ENCODE peak calls at places on chromosome 6, in four cellular contexts. One of them, this sample, is unnamed.

GRCh38 chr6:167951781-167952511 is 45.5 kb upstream of the KIF25 start:
- DNase-seq in H1: no peak
- DNase-seq in HCT116: no peak
- DNase-seq in HepG2: no peak
- DNase-seq in this sample: no peak

GRCh38 chr6:87675004-87675681 is 26.9 kb downstream of the AKIRIN2 start:
- DNase-seq in H1: no peak
- DNase-seq in HCT116: no peak
- DNase-seq in HepG2: no peak
- DNase-seq in this sample: no peak

GRCh38 chr6:106204961-106205360 is 118.8 kb downstream of the PRDM1 start:
- DNase-seq in H1: no peak
- DNase-seq in HCT116: no peak
- DNase-seq in HepG2: no peak
- DNase-seq in this sample: no peak

GRCh38 chr6:156790711-156791110 is 13.5 kb downstream of the ARID1B start:
- DNase-seq in H1: no peak
- DNase-seq in HCT116: no peak
- DNase-seq in HepG2: no peak
- DNase-seq in this sample: no peak

GRCh38 chr6:26233608-26234420 is 131.2 kb upstream of the BTN3A2 start:
- DNase-seq in H1: no peak
- DNase-seq in HCT116: no peak
- DNase-seq in HepG2: no peak
- DNase-seq in this sample: peak; percentile 65

GRCh38 chr6:2980465-2980855 is 9.1 kb upstream of the SERPINB6 start:
- DNase-seq in H1: no peak
- DNase-seq in HCT116: no peak
- DNase-seq in HepG2: no peak
- DNase-seq in this sample: no peak

GRCh38 chr6:124858564-124858963 is 103.7 kb upstream of the RNF217 start:
- DNase-seq in H1: no peak
- DNase-seq in HCT116: no peak
- DNase-seq in HepG2: no peak
- DNase-seq in this sample: no peak

GRCh38 chr6:73898599-73898998 is 202.6 kb downstream of the CD109 start:
- DNase-seq in H1: no peak
- DNase-seq in HCT116: no peak
- DNase-seq in HepG2: no peak
- DNase-seq in this sample: no peak

GRCh38 chr6:46053034-46053933 is 37.6 kb upstream of the CLIC5 start:
- DNase-seq in H1: no peak
- DNase-seq in HCT116: no peak
- DNase-seq in HepG2: no peak
- DNase-seq in this sample: no peak

GRCh38 chr6:160973856-160974255 is 17.7 kb upstream of the MAP3K4 start:
- DNase-seq in H1: no peak
- DNase-seq in HCT116: no peak
- DNase-seq in HepG2: no peak
- DNase-seq in this sample: no peak

GRCh38 chr6:161023316-161023715 is 31.7 kb downstream of the MAP3K4 start:
- DNase-seq in H1: no peak
- DNase-seq in HCT116: no peak
- DNase-seq in HepG2: no peak
- DNase-seq in this sample: no peak

GRCh38 chr6:160791459-160791858 is 89.4 kb downstream of the PLG start:
- DNase-seq in H1: no peak
- DNase-seq in HCT116: peak; percentile 35
- DNase-seq in HepG2: no peak
- DNase-seq in this sample: no peak

GRCh38 chr6:135983720-135984343 is 132.3 kb downstream of the PDE7B start:
- DNase-seq in H1: no peak
- DNase-seq in HCT116: no peak
- DNase-seq in HepG2: no peak
- DNase-seq in this sample: no peak

GRCh38 chr6:48041894-48042293 is 69.1 kb downstream of the PTCHD4 start:
- DNase-seq in H1: no peak
- DNase-seq in HCT116: no peak
- DNase-seq in HepG2: peak; percentile 40
- DNase-seq in this sample: no peak

GRCh38 chr6:78999737-79000136 is 78.3 kb downstream of the PHIP start:
- DNase-seq in H1: no peak
- DNase-seq in HCT116: no peak
- DNase-seq in HepG2: no peak
- DNase-seq in this sample: no peak

GRCh38 chr6:14035448-14035847 is 82.1 kb upstream of the CD83 start:
- DNase-seq in H1: no peak
- DNase-seq in HCT116: no peak
- DNase-seq in HepG2: no peak
- DNase-seq in this sample: no peak

GRCh38 chr6:107822154-107823046 is 1.7 kb downstream of the SCML4 start:
- DNase-seq in H1: no peak
- DNase-seq in HCT116: no peak
- DNase-seq in HepG2: no peak
- DNase-seq in this sample: no peak

GRCh38 chr6:133341607-133342158 is 100.5 kb downstream of the EYA4 start:
- DNase-seq in H1: no peak
- DNase-seq in HCT116: no peak
- DNase-seq in HepG2: peak; percentile 66
- DNase-seq in this sample: no peak

GRCh38 chr6:159117031-159117430 is 52.2 kb upstream of the FNDC1 start:
- DNase-seq in H1: no peak
- DNase-seq in HCT116: no peak
- DNase-seq in HepG2: no peak
- DNase-seq in this sample: no peak

GRCh38 chr6:170462366-170463020 is 90.6 kb downstream of the PSMB1 start:
- DNase-seq in H1: no peak
- DNase-seq in HCT116: no peak
- DNase-seq in HepG2: no peak
- DNase-seq in this sample: no peak

GRCh38 chr6:138417493-138418117 is 13.6 kb downstream of the HEBP2 start:
- DNase-seq in H1: no peak
- DNase-seq in HCT116: no peak
- DNase-seq in HepG2: no peak
- DNase-seq in this sample: no peak

DNA sequence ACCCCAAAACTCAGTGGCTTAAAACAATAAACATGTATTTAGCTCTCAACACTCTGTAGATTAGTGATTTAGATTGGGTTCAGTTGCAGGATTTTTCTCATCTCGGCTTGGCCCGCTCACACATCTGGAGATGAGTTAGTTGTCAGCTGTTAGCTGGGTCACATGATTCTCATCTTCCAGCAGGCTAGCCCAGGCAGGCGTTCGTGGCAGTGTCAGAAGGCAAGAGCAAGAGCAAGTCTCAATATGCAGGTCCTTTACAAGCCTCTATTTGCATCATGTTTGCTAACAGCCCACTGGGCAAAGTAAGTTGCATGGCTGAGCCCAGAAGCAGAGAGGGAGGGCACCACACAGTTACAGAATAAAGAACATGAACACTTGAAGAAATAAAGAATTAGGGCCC is 83.6 kb upstream of the MYLIP start:
- DNase-seq in H1: no peak
- DNase-seq in HCT116: no peak
- DNase-seq in HepG2: no peak
- DNase-seq in this sample: peak; percentile 68
- TF ChIP-seq FOSL1 in H1: no peak
- TF ChIP-seq FOSL1 in HCT116: no peak
- TF ChIP-seq FOSL1 in HepG2: no peak
- TF ChIP-seq FOSL1 in this sample: no peak

GRCh38 chr6:110776413-110776812 is 38.9 kb downstream of the CDK19 start:
- DNase-seq in H1: no peak
- DNase-seq in HCT116: no peak
- DNase-seq in HepG2: no peak
- DNase-seq in this sample: no peak
- TF ChIP-seq FOSL1 in H1: no peak
- TF ChIP-seq FOSL1 in HCT116: no peak
- TF ChIP-seq FOSL1 in HepG2: no peak
- TF ChIP-seq FOSL1 in this sample: no peak

GRCh38 chr6:31010393-31011060 is at the start of gene MUC22:
- DNase-seq in H1: no peak
- DNase-seq in HCT116: no peak
- DNase-seq in HepG2: no peak
- DNase-seq in this sample: no peak
- TF ChIP-seq FOSL1 in H1: no peak
- TF ChIP-seq FOSL1 in HCT116: no peak
- TF ChIP-seq FOSL1 in HepG2: no peak
- TF ChIP-seq FOSL1 in this sample: no peak

GRCh38 chr6:99522531-99522930 is 7.3 kb upstream of the USP45 start:
- DNase-seq in H1: no peak
- DNase-seq in HCT116: no peak
- DNase-seq in HepG2: peak; percentile 72
- DNase-seq in this sample: no peak

GRCh38 chr6:99520855-99521556 is 5.8 kb upstream of the USP45 start:
- DNase-seq in H1: peak; percentile 88
- DNase-seq in HCT116: peak; percentile 61
- DNase-seq in HepG2: peak; percentile 74
- DNase-seq in this sample: peak; percentile 76

GRCh38 chr6:99519446-99519845 is 4.2 kb upstream of the USP45 start:
- DNase-seq in H1: no peak
- DNase-seq in HCT116: no peak
- DNase-seq in HepG2: no peak
- DNase-seq in this sample: no peak

DNA sequence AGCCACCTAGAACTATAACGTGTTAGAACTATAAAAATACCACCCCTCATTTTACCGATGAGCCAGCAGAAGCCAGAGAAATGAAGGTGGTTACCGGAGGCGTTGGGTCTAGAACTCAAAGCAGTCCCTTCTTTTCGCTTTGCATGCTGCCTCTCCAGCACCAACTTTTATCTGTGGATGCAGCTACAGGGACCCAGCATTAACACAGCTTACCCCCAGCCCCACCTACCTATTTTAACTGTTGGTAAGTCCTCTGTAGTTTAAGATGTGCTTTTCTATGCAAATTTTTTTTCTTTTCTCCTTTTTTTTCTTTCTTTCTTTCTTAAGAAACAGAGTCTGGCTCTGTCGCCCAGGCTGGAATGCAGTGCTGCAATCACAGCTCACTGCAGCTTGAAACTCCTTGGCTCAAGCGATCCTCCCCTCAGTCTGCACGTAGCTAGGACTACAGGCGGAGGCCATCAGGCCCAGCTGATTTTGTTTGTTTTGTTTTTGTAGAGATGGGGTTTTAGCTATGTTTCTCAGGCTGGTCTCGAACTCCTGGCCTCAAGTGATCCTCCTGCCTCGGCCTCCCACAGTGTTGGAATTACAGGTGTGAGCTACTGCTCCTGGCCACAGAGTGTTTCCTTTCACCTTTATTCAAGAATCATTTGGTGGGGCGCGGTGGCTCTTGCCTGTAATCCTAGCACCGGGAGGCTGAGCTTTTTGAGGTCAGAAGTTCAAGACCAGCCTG is 6.5 kb upstream of the USP45 start:
- DNase-seq in H1: no peak
- DNase-seq in HCT116: no peak
- DNase-seq in HepG2: peak; percentile 6
- DNase-seq in this sample: no peak
- TF ChIP-seq FOSL1 in H1: no peak
- TF ChIP-seq FOSL1 in HCT116: no peak
- TF ChIP-seq FOSL1 in HepG2: no peak
- TF ChIP-seq FOSL1 in this sample: no peak

GRCh38 chr6:144543006-144543871 is 258.1 kb downstream of the UTRN start:
- DNase-seq in H1: no peak
- DNase-seq in HCT116: peak; percentile 32
- DNase-seq in HepG2: no peak
- DNase-seq in this sample: no peak
- TF ChIP-seq FOSL1 in H1: no peak
- TF ChIP-seq FOSL1 in HCT116: peak; percentile 55
- TF ChIP-seq FOSL1 in HepG2: no peak
- TF ChIP-seq FOSL1 in this sample: peak; percentile 98

GRCh38 chr6:100099189-100100074 is 105.4 kb upstream of the MCHR2 start:
- DNase-seq in H1: no peak
- DNase-seq in HCT116: peak; percentile 16
- DNase-seq in HepG2: peak; percentile 27
- DNase-seq in this sample: no peak
- TF ChIP-seq FOSL1 in H1: no peak
- TF ChIP-seq FOSL1 in HCT116: no peak
- TF ChIP-seq FOSL1 in HepG2: no peak
- TF ChIP-seq FOSL1 in this sample: no peak

DNA sequence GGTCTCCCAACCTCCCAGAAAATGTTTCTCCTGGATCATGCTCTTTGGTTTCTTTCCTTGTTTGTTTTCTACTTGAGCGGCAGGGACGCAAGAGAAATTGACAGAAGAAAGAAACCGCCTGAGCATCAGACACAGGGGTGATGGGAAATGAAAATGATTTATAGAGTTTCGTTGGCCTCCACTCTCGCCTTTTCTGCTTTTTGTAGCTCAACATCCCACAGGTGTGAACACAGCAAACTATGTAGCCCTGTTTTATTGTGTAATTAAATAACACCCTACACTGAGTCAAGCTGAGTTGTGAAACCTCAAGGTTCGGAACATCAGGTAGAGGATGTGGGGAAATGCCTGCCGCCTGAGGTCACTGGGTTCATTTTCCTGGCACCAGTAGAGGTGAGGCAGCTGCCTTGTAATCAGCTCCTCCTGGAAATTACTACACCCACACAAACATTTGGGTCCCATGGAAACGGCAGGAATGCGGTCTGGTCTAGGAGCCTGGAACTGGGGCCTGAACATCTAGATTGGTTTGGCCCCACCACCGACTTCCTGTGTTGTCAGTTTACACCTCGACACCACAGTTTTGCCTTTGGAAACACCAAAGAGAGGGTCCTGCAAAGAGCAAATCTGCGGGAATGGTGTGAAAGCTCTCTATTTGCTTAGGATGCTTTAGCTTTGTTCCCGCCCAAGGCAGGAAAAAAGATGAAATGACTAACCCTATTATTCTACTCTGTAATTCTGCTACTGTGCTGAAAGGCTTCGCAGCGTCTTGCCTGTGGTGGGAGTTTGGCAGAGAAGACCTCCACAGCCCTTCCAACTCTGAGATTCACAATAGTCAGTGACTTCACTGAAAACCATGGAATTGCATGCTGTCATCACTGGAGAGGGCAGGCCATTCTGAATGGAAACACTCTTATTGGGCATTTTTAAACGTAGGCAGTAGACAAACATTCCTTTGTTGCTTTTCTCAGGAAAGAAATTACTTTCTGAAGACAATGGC is 53.0 kb downstream of the ADAT2 start:
- DNase-seq in H1: no peak
- DNase-seq in HCT116: peak; percentile 42
- DNase-seq in HepG2: peak; percentile 99
- DNase-seq in this sample: no peak
- TF ChIP-seq FOSL1 in H1: no peak
- TF ChIP-seq FOSL1 in HCT116: no peak
- TF ChIP-seq FOSL1 in HepG2: peak; percentile 23
- TF ChIP-seq FOSL1 in this sample: no peak

GRCh38 chr6:56480246-56480645 is 162.4 kb downstream of the DST start:
- DNase-seq in H1: no peak
- DNase-seq in HCT116: no peak
- DNase-seq in HepG2: no peak
- DNase-seq in this sample: no peak
- TF ChIP-seq FOSL1 in H1: no peak
- TF ChIP-seq FOSL1 in HCT116: no peak
- TF ChIP-seq FOSL1 in HepG2: no peak
- TF ChIP-seq FOSL1 in this sample: no peak

GRCh38 chr6:49553353-49553752 is 2.9 kb downstream of the C6orf141 start:
- DNase-seq in H1: no peak
- DNase-seq in HCT116: peak; percentile 63
- DNase-seq in HepG2: no peak
- DNase-seq in this sample: no peak
- TF ChIP-seq FOSL1 in H1: no peak
- TF ChIP-seq FOSL1 in HCT116: peak; percentile 82
- TF ChIP-seq FOSL1 in HepG2: no peak
- TF ChIP-seq FOSL1 in this sample: no peak